ENCODE peak calls at places on chromosomes 5 and 9, in five cellular contexts. Q, N, A, U and H are unnamed samples.

GRCh38 chr9:136385015-136385414 is 11.5 kb upstream of the CARD9 start:
- DNase-seq in N (no peak), Q (no peak), U (no peak), A (no peak), H (no peak)

GRCh38 chr9:114756920-114757319 is 48.9 kb downstream of the TNFSF15 start:
- DNase-seq in N (no peak), A (no peak), Q (no peak), U (no peak), H (no peak)

GRCh38 chr5:174166231-174167079 is 120.9 kb downstream of the NSG2 start:
- DNase-seq in U (no peak), N (no peak), Q (no peak), A (no peak), H (no peak)

GRCh38 chr5:9423611-9424010 is 122.3 kb downstream of the SEMA5A start:
- DNase-seq in N (no peak), A (no peak), Q (no peak), U (no peak), H (no peak)

GRCh38 chr5:1886634-1887399 is 4.1 kb upstream of the IRX4 start:
- DNase-seq in U (no peak), N (no peak), Q (no peak), A (no peak), H (no peak)

GRCh38 chr9:135282001-135282731 is 194.7 kb downstream of the OLFM1 start:
- DNase-seq in A (no peak), N (peak), U (peak), Q (peak), H (peak)

GRCh38 chr5:54743997-54744788 is 226.6 kb downstream of the SNX18 start:
- DNase-seq in Q (no peak), N (peak), A (peak), U (no peak), H (peak)

GRCh38 chr5:91382530-91383026 is 539 bp downstream of the ARRDC3 start:
- DNase-seq in Q (no peak), N (peak), A (no peak), U (no peak), H (peak)

GRCh38 chr9:115717711-115718173 is 435.8 kb upstream of the PAPPA start:
- DNase-seq in A (no peak), U (no peak), N (no peak), Q (no peak), H (no peak)

GRCh38 chr9:33884856-33885701 is 68.1 kb downstream of the UBE2R2 start:
- DNase-seq in N (no peak), A (no peak), Q (no peak), U (peak), H (no peak)

GRCh38 chr5:146647656-146648199 is 131.7 kb upstream of the GPR151 start:
- DNase-seq in Q (no peak), U (peak), A (no peak), N (no peak), H (no peak)

GRCh38 chr5:57448751-57449150 is 33.9 kb downstream of the ACTBL2 start:
- DNase-seq in N (no peak), Q (no peak), U (no peak), A (no peak), H (no peak)

GRCh38 chr9:124309665-124310064 is 51.9 kb downstream of the NEK6 start:
- DNase-seq in A (no peak), N (peak), U (no peak), Q (peak), H (no peak)

GRCh38 chr5:5404376-5404775 is 18.1 kb upstream of the ICE1 start:
- DNase-seq in A (no peak), U (no peak), N (no peak), Q (no peak), H (no peak)

GRCh38 chr9:112327718-112328450 is 5.5 kb downstream of the PTBP3 start:
- DNase-seq in N (no peak), U (no peak), Q (no peak), A (no peak), H (no peak)

GRCh38 chr5:138353550-138353893 is 1.0 kb downstream of the KDM3B start:
- DNase-seq in A (no peak), Q (no peak), N (no peak), U (peak), H (no peak)

GRCh38 chr5:22631683-22632082 is 221.5 kb downstream of the CDH12 start:
- DNase-seq in A (no peak), U (no peak), Q (no peak), N (no peak), H (no peak)

GRCh38 chr5:138905541-138905940 is 30.4 kb upstream of the LRRTM2 start:
- DNase-seq in A (no peak), U (no peak), Q (no peak), N (no peak), H (no peak)

GRCh38 chr5:1512541-1513291 is 11.0 kb downstream of the LPCAT1 start:
- DNase-seq in Q (no peak), A (peak), U (no peak), N (no peak), H (no peak)

GRCh38 chr5:892390-893136 is at the start of the genes BRD9 and TRIP13:
- DNase-seq in Q (peak), A (peak), N (peak), U (peak), H (peak)

GRCh38 chr5:107777161-107777740 is 106.5 kb upstream of the EFNA5 start:
- DNase-seq in A (no peak), N (no peak), U (no peak), Q (no peak), H (no peak)

GRCh38 chr5:76716456-76717157 is 681 bp downstream of the F2R start:
- DNase-seq in U (peak), A (peak), Q (no peak), N (no peak), H (no peak)

GRCh38 chr5:137146402-137146889 is 352.7 kb downstream of the SPOCK1 start:
- DNase-seq in Q (peak), U (no peak), N (no peak), A (no peak), H (no peak)

GRCh38 chr5:143306040-143306439 is 97.4 kb downstream of the NR3C1 start:
- DNase-seq in N (no peak), U (no peak), Q (no peak), A (no peak), H (no peak)

GRCh38 chr9:35533398-35533797 is 43.5 kb downstream of the RUSC2 start:
- DNase-seq in Q (no peak), U (no peak), A (no peak), N (no peak), H (no peak)

GRCh38 chr5:129631946-129632345 is 115.9 kb upstream of the MINAR2 start:
- DNase-seq in U (no peak), A (no peak), N (no peak), Q (no peak), H (no peak)

GRCh38 chr9:14271078-14271673 is 42.8 kb downstream of the NFIB start:
- DNase-seq in N (peak), U (peak), Q (no peak), A (no peak), H (no peak)

GRCh38 chr9:37372839-37373238 is 49.7 kb upstream of the GRHPR start:
- DNase-seq in U (no peak), A (no peak), N (no peak), Q (no peak), H (no peak)

GRCh38 chr5:16983022-16983639 is 47.0 kb upstream of the MYO10 start:
- DNase-seq in Q (no peak), A (no peak), U (no peak), N (peak), H (peak)

GRCh38 chr5:176812269-176813259 is 2.2 kb downstream of the UNC5A start:
- DNase-seq in Q (no peak), N (peak), U (peak), A (peak), H (no peak)

GRCh38 chr5:163381832-163382231 is 55.6 kb upstream of the CCNG1 start:
- DNase-seq in A (no peak), N (no peak), Q (no peak), U (no peak), H (no peak)
- TF ChIP-seq JUND in A (no peak), N (no peak), Q (no peak), U (no peak), H (no peak)

DNA sequence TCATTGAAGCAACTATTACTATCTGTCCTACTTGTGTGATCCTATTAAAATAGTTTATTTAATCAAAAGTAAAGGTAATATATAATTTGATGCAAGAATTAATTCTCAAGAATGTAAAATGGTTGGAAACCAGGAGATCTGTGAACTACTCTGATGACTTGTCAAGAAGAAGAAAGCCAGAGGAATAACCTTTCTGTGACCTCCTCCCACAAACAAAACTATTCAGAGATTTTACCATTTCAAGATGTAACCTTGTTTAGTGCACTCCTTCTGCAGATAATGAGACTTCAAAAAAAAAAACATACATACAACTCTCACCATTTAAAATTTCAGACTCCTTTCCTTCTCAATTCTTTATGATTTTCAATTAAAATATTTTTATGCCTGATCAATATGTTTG is 79.5 kb downstream of the RFX3 start:
- DNase-seq in U (no peak), N (no peak), A (no peak), Q (no peak), H (no peak)
- TF ChIP-seq JUND in U (no peak), N (no peak), A (no peak), Q (no peak), H (no peak)

DNA sequence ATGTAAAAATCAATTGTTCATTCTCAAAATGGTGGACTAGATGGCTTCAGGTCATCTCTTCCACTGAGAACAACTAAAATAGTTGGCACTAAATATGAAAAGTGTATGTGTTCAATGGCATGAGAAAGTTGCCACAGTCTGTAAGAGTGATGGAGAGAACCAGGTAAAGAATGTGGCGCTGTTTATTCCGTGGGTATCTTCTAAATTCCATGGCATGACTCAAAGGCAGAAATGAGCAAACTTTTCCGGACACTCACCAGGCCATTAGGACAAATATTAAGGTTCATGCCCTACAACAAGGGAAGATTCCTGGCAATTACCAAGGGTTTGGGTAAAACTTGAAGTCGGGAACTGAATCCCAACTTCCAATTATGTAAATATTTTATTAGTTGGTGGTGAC is 825.4 kb upstream of the CDH6 start:
- DNase-seq in Q (no peak), A (no peak), N (no peak), U (no peak), H (no peak)
- TF ChIP-seq JUND in Q (no peak), A (no peak), N (no peak), U (no peak), H (no peak)

DNA sequence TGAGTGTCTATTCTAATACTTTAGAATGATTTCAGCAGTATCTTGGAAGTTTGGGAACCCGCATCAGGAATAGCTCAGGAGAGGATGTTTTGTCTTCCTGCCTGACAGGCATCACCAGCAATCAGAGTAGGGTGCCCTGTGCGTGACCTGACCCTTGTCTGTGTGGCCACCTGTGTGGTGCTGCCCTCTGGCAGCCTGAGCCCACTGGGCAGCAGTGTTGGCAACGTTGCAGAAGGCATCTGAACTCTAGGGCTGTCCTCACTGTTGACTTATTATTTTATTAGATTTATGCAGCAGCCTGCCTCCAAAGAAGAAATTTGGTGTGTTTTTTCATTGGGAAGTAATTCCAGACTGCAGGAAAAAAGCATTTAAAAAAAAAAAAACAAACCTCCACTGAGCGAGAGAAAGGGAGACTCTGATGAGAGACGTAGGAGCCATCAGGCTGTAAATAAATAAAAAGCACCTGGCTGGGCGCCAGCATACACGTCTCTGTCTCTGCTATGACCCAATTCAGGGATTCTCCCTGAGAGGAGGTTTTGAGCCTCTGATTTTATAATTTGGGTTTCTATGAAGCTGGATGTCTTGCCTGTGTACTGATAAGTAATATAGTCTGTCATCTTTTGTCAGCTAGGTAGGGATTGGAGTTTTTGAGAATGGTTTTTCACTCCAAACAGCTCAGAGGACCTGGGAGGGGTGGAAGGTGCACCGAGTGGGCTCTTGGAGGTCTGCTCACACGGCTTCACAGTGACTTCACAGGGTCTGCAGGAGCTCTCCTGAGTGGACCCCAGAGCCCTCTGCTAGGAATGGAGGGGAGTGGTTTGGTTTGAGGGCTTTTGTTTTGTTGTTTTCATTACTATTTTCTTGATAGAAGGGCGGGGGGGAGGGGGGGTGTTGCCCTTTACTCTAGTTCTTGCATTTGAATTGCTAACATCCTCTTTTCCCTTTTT is 48.9 kb downstream of the FAM78A start:
- DNase-seq in Q (no peak), U (peak), N (no peak), A (no peak), H (no peak)
- TF ChIP-seq JUND in Q (no peak), U (no peak), N (no peak), A (no peak), H (no peak)